ENCODE peak calls at places on chromosomes 1 and 21, in ten cellular contexts. G, D, F, U, P, I, Q, W, S and N are unnamed samples.
A peak's percentile ranks its signal among the peaks of the same experiment; 100 is the strongest.

GRCh38 chr21:45091540-45092322 is 17.4 kb downstream of the ADARB1 start:
- DNase-seq in G (no peak), D (no peak), F (no peak), U (no peak), P (no peak), I (no peak), Q (no peak), W (peak; percentile 25), S (no peak), N (no peak)

GRCh38 chr1:180234369-180235076 is 4.5 kb downstream of the LHX4 start:
- DNase-seq in G (no peak), D (no peak), F (no peak), U (no peak), P (peak; percentile 79), I (no peak), Q (no peak), W (no peak), S (no peak), N (peak; percentile 70)

GRCh38 chr21:38897532-38898421 is 92.0 kb downstream of the ETS2 start:
- DNase-seq in G (peak; percentile 68), D (no peak), F (no peak), U (no peak), P (no peak), I (no peak), Q (no peak), W (no peak), S (no peak), N (no peak)

GRCh38 chr1:203695116-203695515 is 68.5 kb downstream of the ATP2B4 start:
- DNase-seq in G (no peak), D (no peak), F (no peak), U (no peak), P (no peak), I (no peak), Q (no peak), W (no peak), S (no peak), N (no peak)

GRCh38 chr1:246795094-246795671 is 71.0 kb downstream of the SCCPDH start:
- DNase-seq in G (no peak), D (no peak), F (no peak), U (no peak), P (peak; percentile 80), I (no peak), Q (no peak), W (no peak), S (no peak), N (no peak)

GRCh38 chr1:154441241-154441888 is 36.2 kb downstream of the IL6R start:
- DNase-seq in G (no peak), D (no peak), F (no peak), U (no peak), P (no peak), I (no peak), Q (no peak), W (no peak), S (no peak), N (no peak)

GRCh38 chr1:243299069-243299468 is 43.2 kb downstream of the SDCCAG8 start:
- DNase-seq in G (no peak), D (no peak), F (no peak), U (no peak), P (no peak), I (no peak), Q (no peak), W (no peak), S (no peak), N (no peak)

GRCh38 chr1:172724746-172725613 is 66.1 kb downstream of the FASLG start:
- DNase-seq in G (peak; percentile 18), D (no peak), F (no peak), U (no peak), P (no peak), I (no peak), Q (no peak), W (no peak), S (no peak), N (no peak)

GRCh38 chr1:20090641-20091040 is 20.6 kb downstream of the PLA2G5 start:
- DNase-seq in G (no peak), D (no peak), F (no peak), U (no peak), P (no peak), I (no peak), Q (no peak), W (no peak), S (no peak), N (no peak)

GRCh38 chr1:20090119-20090518 is 20.1 kb downstream of the PLA2G5 start:
- DNase-seq in G (no peak), D (no peak), F (no peak), U (no peak), P (no peak), I (no peak), Q (no peak), W (no peak), S (no peak), N (no peak)

GRCh38 chr1:20086800-20087199 is 16.8 kb downstream of the PLA2G5 start:
- DNase-seq in G (no peak), D (no peak), F (no peak), U (no peak), P (no peak), I (no peak), Q (no peak), W (no peak), S (no peak), N (no peak)

GRCh38 chr1:20089328-20090077 is 19.5 kb downstream of the PLA2G5 start:
- DNase-seq in G (no peak), D (no peak), F (no peak), U (peak; percentile 50), P (peak; percentile 75), I (no peak), Q (peak; percentile 6), W (no peak), S (no peak), N (no peak)

DNA sequence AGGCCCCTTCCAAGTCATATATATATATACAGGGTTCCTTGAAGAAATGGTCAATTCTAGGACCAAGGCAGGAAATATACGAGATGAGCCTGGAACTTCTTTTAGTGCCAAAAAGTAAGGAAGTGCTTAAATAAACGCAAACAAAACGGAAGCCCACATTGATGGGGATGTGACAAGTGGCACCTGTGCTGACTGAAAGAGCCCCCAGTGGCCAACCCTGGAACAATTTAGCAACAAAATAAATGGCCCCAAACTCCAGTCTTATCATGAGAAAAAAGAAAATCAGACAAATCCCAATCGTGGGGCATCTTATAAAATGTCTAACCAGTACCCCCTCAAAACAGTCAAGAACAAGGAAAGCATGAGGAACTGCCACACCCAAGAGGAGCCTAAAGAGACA is 17.7 kb downstream of the PLA2G5 start:
- DNase-seq in G (peak; percentile 58), D (no peak), F (no peak), U (no peak), P (peak; percentile 51), I (no peak), Q (peak; percentile 16), W (no peak), S (no peak), N (no peak)
- TF ChIP-seq CTCF in G (peak; percentile 81), D (no peak), F (no peak), U (no peak), P (peak; percentile 57), I (peak; percentile 20), Q (no peak), W (peak; percentile 8), S (no peak), N (no peak)

DNA sequence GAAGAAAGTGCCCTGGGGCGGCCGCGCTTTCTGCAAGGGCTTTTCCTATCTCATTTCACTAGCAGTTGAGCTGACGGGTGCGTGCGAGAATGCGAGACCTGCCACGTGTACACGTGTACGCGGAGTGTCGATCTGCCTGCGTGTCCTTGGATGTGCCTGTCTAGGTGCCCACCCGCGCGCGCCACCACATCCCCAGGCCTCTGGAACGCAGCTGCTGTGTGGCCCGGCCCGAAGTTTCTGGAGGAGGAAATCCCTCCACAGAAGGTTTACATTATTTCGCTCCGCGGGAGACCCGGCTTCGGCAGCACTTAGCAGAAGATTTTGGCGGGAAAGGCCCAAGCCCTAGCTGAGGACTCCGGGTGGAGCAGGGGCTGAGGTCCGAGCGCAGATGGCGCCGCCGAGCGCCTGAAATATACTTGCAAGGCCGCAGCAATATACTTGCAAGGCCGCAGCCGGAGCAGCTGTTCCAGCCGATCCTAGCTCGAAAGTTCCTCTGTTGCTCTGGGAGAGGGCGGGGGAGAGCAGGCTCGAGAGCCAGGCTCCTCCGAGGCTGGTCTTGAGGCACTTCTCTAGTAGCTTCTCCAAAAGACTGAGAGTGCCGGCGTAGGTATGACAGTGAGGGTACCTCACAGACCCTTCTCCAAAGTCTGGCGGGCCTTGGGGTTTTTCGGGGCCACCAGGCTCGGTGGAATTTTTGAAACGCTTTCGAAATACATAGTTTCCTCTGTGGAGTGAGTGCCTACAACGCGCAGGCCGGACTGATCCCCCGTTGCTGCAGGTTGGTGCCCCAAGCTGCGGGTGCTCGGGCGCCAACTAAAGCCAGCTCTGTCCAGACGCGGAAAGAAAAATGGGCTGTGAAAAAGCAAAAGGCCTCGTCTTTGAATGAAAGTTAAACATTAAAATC is 3.8 kb downstream of the TBX15 start:
- DNase-seq in G (no peak), D (no peak), F (peak; percentile 72), U (no peak), P (peak; percentile 92), I (no peak), Q (no peak), W (peak; percentile 70), S (no peak), N (peak; percentile 51)
- TF ChIP-seq CTCF in G (no peak), D (no peak), F (no peak), U (no peak), P (peak; percentile 7), I (no peak), Q (no peak), W (no peak), S (no peak), N (no peak)

DNA sequence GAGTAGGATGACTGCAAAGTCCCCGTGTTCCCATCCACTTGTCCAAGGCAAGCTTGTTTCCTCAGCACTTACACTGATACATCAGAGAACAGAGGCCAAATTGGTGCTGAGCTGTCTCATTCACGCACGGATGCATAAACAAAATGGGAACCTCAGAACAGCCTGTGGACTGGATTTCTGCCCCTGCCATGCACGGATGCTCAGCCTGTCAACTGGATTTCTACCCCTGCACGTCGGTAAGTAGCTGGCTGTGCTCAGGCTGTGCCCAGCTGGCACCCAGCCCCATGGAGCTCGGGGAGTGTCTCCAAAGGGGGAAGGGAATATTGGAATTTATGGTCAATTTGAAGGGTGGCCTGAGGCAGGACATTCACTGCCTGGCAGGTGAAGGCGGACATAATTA is 40.8 kb upstream of the TMPRSS2 start:
- DNase-seq in G (no peak), D (no peak), F (no peak), U (no peak), P (no peak), I (no peak), Q (no peak), W (no peak), S (no peak), N (no peak)
- TF ChIP-seq CTCF in G (no peak), D (no peak), F (no peak), U (no peak), P (no peak), I (no peak), Q (no peak), W (no peak), S (no peak), N (no peak)

GRCh38 chr1:8163039-8163438 is 136.9 kb upstream of the ERRFI1 start:
- DNase-seq in G (no peak), D (no peak), F (no peak), U (no peak), P (no peak), I (no peak), Q (no peak), W (no peak), S (no peak), N (no peak)

GRCh38 chr1:8166436-8166835 is 140.3 kb upstream of the ERRFI1 start:
- DNase-seq in G (no peak), D (no peak), F (no peak), U (no peak), P (no peak), I (no peak), Q (no peak), W (no peak), S (no peak), N (no peak)

GRCh38 chr1:8167936-8168335 is 141.8 kb upstream of the ERRFI1 start:
- DNase-seq in G (no peak), D (no peak), F (no peak), U (no peak), P (no peak), I (no peak), Q (no peak), W (no peak), S (no peak), N (no peak)

GRCh38 chr1:8164670-8165069 is 138.6 kb upstream of the ERRFI1 start:
- DNase-seq in G (no peak), D (no peak), F (no peak), U (no peak), P (no peak), I (no peak), Q (no peak), W (no peak), S (no peak), N (no peak)

GRCh38 chr1:8165595-8166360 is 139.7 kb upstream of the ERRFI1 start:
- DNase-seq in G (peak; percentile 5), D (no peak), F (no peak), U (no peak), P (peak; percentile 66), I (no peak), Q (no peak), W (no peak), S (no peak), N (no peak)
- TF ChIP-seq CTCF in G (peak; percentile 50), D (no peak), F (peak; percentile 42), U (no peak), P (peak; percentile 73), I (no peak), Q (no peak), W (peak; percentile 15), S (peak; percentile 30), N (no peak)